ENCODE peak calls at places on chromosomes 5 and 9, in nine cellular contexts. One of them, this sample, is unnamed.

GRCh38 chr5:154610321-154611154 is 132.5 kb upstream of the HAND1 start:
- DNase-seq in MM.1S: peak; percentile 84
- DNase-seq in cardiac muscle cell: peak; percentile 91
- DNase-seq in CD4-positive, alpha-beta memory T cell: peak; percentile 17
- DNase-seq in colonic mucosa: peak; percentile 67
- DNase-seq in SJSA1: peak; percentile 77
- DNase-seq in heart left ventricle: peak; percentile 52
- DNase-seq in H1: peak; percentile 93
- DNase-seq in lung: peak; percentile 81
- DNase-seq in this sample: peak; percentile 89

GRCh38 chr9:6644346-6645152 is 980 bp downstream of the GLDC start:
- DNase-seq in MM.1S: peak; percentile 38
- DNase-seq in cardiac muscle cell: peak; percentile 5
- DNase-seq in CD4-positive, alpha-beta memory T cell: peak; percentile 13
- DNase-seq in colonic mucosa: no peak
- DNase-seq in SJSA1: no peak
- DNase-seq in heart left ventricle: no peak
- DNase-seq in H1: no peak
- DNase-seq in lung: no peak
- DNase-seq in this sample: no peak

GRCh38 chr9:126151031-126151670 is 175.5 kb upstream of the MVB12B start:
- DNase-seq in MM.1S: no peak
- DNase-seq in cardiac muscle cell: no peak
- DNase-seq in CD4-positive, alpha-beta memory T cell: no peak
- DNase-seq in colonic mucosa: peak; percentile 29
- DNase-seq in SJSA1: no peak
- DNase-seq in heart left ventricle: no peak
- DNase-seq in H1: peak; percentile 29
- DNase-seq in lung: peak; percentile 47
- DNase-seq in this sample: peak; percentile 37

GRCh38 chr5:53430618-53431252 is 49.7 kb upstream of the FST start:
- DNase-seq in MM.1S: no peak
- DNase-seq in cardiac muscle cell: peak; percentile 19
- DNase-seq in CD4-positive, alpha-beta memory T cell: no peak
- DNase-seq in colonic mucosa: no peak
- DNase-seq in SJSA1: peak; percentile 53
- DNase-seq in heart left ventricle: no peak
- DNase-seq in H1: no peak
- DNase-seq in lung: no peak
- DNase-seq in this sample: no peak

GRCh38 chr5:13331585-13331984 is 612.9 kb downstream of the DNAH5 start:
- DNase-seq in MM.1S: no peak
- DNase-seq in cardiac muscle cell: no peak
- DNase-seq in CD4-positive, alpha-beta memory T cell: no peak
- DNase-seq in colonic mucosa: no peak
- DNase-seq in SJSA1: no peak
- DNase-seq in heart left ventricle: no peak
- DNase-seq in H1: no peak
- DNase-seq in lung: no peak
- DNase-seq in this sample: no peak

GRCh38 chr9:127548352-127548878 is 63.7 kb upstream of the STXBP1 start:
- DNase-seq in MM.1S: no peak
- DNase-seq in cardiac muscle cell: no peak
- DNase-seq in CD4-positive, alpha-beta memory T cell: no peak
- DNase-seq in colonic mucosa: no peak
- DNase-seq in SJSA1: no peak
- DNase-seq in heart left ventricle: no peak
- DNase-seq in H1: no peak
- DNase-seq in lung: no peak
- DNase-seq in this sample: no peak

GRCh38 chr5:126536874-126537273 is 58.1 kb downstream of the ALDH7A1 start:
- DNase-seq in MM.1S: no peak
- DNase-seq in cardiac muscle cell: no peak
- DNase-seq in CD4-positive, alpha-beta memory T cell: no peak
- DNase-seq in colonic mucosa: no peak
- DNase-seq in SJSA1: no peak
- DNase-seq in heart left ventricle: no peak
- DNase-seq in H1: peak; percentile 22
- DNase-seq in lung: no peak
- DNase-seq in this sample: no peak

GRCh38 chr9:36802171-36802920 is 229.7 kb downstream of the MELK start:
- DNase-seq in MM.1S: no peak
- DNase-seq in cardiac muscle cell: no peak
- DNase-seq in CD4-positive, alpha-beta memory T cell: no peak
- DNase-seq in colonic mucosa: no peak
- DNase-seq in SJSA1: peak; percentile 14
- DNase-seq in heart left ventricle: no peak
- DNase-seq in H1: no peak
- DNase-seq in lung: no peak
- DNase-seq in this sample: no peak

GRCh38 chr9:120386390-120387131 is 193.4 kb downstream of the CDK5RAP2 start:
- DNase-seq in MM.1S: no peak
- DNase-seq in cardiac muscle cell: no peak
- DNase-seq in CD4-positive, alpha-beta memory T cell: no peak
- DNase-seq in colonic mucosa: peak; percentile 32
- DNase-seq in SJSA1: peak; percentile 24
- DNase-seq in heart left ventricle: no peak
- DNase-seq in H1: no peak
- DNase-seq in lung: no peak
- DNase-seq in this sample: no peak

GRCh38 chr5:45189042-45189441 is 380.3 kb downstream of the MRPS30 start:
- DNase-seq in MM.1S: no peak
- DNase-seq in cardiac muscle cell: no peak
- DNase-seq in CD4-positive, alpha-beta memory T cell: no peak
- DNase-seq in colonic mucosa: no peak
- DNase-seq in SJSA1: no peak
- DNase-seq in heart left ventricle: no peak
- DNase-seq in H1: no peak
- DNase-seq in lung: no peak
- DNase-seq in this sample: no peak

GRCh38 chr5:12292610-12293204 is 388.5 kb upstream of the CTNND2 start:
- DNase-seq in MM.1S: peak; percentile 65
- DNase-seq in cardiac muscle cell: peak; percentile 61
- DNase-seq in CD4-positive, alpha-beta memory T cell: no peak
- DNase-seq in colonic mucosa: no peak
- DNase-seq in SJSA1: no peak
- DNase-seq in heart left ventricle: no peak
- DNase-seq in H1: no peak
- DNase-seq in lung: no peak
- DNase-seq in this sample: no peak

GRCh38 chr5:148237795-148238194 is 530 bp upstream of the MARCOL start:
- DNase-seq in MM.1S: no peak
- DNase-seq in cardiac muscle cell: no peak
- DNase-seq in CD4-positive, alpha-beta memory T cell: no peak
- DNase-seq in colonic mucosa: no peak
- DNase-seq in SJSA1: no peak
- DNase-seq in heart left ventricle: no peak
- DNase-seq in H1: no peak
- DNase-seq in lung: no peak
- DNase-seq in this sample: no peak

GRCh38 chr9:104961238-104961637 is 33.3 kb upstream of the ABCA1 start:
- DNase-seq in MM.1S: peak; percentile 86
- DNase-seq in cardiac muscle cell: no peak
- DNase-seq in CD4-positive, alpha-beta memory T cell: peak; percentile 45
- DNase-seq in colonic mucosa: peak; percentile 71
- DNase-seq in SJSA1: no peak
- DNase-seq in heart left ventricle: no peak
- DNase-seq in H1: peak; percentile 54
- DNase-seq in lung: no peak
- DNase-seq in this sample: peak; percentile 44

GRCh38 chr9:104961701-104962359 is 33.9 kb upstream of the ABCA1 start:
- DNase-seq in MM.1S: no peak
- DNase-seq in cardiac muscle cell: no peak
- DNase-seq in CD4-positive, alpha-beta memory T cell: no peak
- DNase-seq in colonic mucosa: no peak
- DNase-seq in SJSA1: no peak
- DNase-seq in heart left ventricle: no peak
- DNase-seq in H1: no peak
- DNase-seq in lung: no peak
- DNase-seq in this sample: no peak

GRCh38 chr9:104963076-104963475 is 35.1 kb upstream of the ABCA1 start:
- DNase-seq in MM.1S: no peak
- DNase-seq in cardiac muscle cell: no peak
- DNase-seq in CD4-positive, alpha-beta memory T cell: no peak
- DNase-seq in colonic mucosa: no peak
- DNase-seq in SJSA1: no peak
- DNase-seq in heart left ventricle: no peak
- DNase-seq in H1: no peak
- DNase-seq in lung: no peak
- DNase-seq in this sample: no peak

DNA sequence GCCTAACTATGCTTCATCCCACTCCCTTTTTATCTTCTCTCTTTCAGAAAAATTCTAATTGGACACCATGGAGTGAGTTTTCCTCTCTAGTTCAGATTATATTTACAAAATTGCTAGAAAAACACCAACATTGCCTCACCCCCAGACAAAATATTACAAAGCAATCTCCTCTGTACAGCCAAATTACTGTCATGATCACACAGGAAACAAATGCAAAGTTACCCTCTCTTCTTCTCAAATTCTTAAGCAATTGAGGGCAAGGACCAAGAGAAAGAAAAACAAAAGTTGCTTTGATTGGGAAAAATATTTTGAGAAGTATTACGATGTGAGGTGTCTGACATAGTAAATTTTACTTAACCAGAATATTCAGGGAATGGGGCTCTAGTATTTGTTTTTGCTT is 30.8 kb upstream of the ABCA1 start:
- DNase-seq in MM.1S: no peak
- DNase-seq in cardiac muscle cell: no peak
- DNase-seq in CD4-positive, alpha-beta memory T cell: no peak
- DNase-seq in colonic mucosa: no peak
- DNase-seq in SJSA1: no peak
- DNase-seq in heart left ventricle: no peak
- DNase-seq in H1: no peak
- DNase-seq in lung: no peak
- DNase-seq in this sample: no peak
- H3K4me3 ChIP-seq in MM.1S: no peak overlapping the region
- H3K4me3 ChIP-seq in cardiac muscle cell: no peak overlapping the region
- H3K4me3 ChIP-seq in CD4-positive, alpha-beta memory T cell: no peak overlapping the region
- H3K4me3 ChIP-seq in colonic mucosa: no peak overlapping the region
- H3K4me3 ChIP-seq in SJSA1: no peak overlapping the region
- H3K4me3 ChIP-seq in heart left ventricle: no peak overlapping the region
- H3K4me3 ChIP-seq in H1: no peak overlapping the region
- H3K4me3 ChIP-seq in lung: no peak overlapping the region
- H3K4me3 ChIP-seq in this sample: no peak overlapping the region

GRCh38 chr9:118650407-118650806 is 718.8 kb downstream of the BRINP1 start:
- DNase-seq in MM.1S: no peak
- DNase-seq in cardiac muscle cell: no peak
- DNase-seq in CD4-positive, alpha-beta memory T cell: no peak
- DNase-seq in colonic mucosa: no peak
- DNase-seq in SJSA1: no peak
- DNase-seq in heart left ventricle: no peak
- DNase-seq in H1: no peak
- DNase-seq in lung: no peak
- DNase-seq in this sample: no peak
- H3K9me3 ChIP-seq in MM.1S: no peaks in the 10 kb centered on the region
- H3K9me3 ChIP-seq in cardiac muscle cell: no peaks in the 10 kb centered on the region
- H3K9me3 ChIP-seq in CD4-positive, alpha-beta memory T cell: no peaks in the 10 kb centered on the region
- H3K9me3 ChIP-seq in colonic mucosa: no peaks in the 10 kb centered on the region
- H3K9me3 ChIP-seq in SJSA1: no peaks in the 10 kb centered on the region
- H3K9me3 ChIP-seq in heart left ventricle: no peaks in the 10 kb centered on the region
- H3K9me3 ChIP-seq in H1: peaks cover 17% of the 10 kb centered on the region
- H3K9me3 ChIP-seq in lung: peaks cover 6% of the 10 kb centered on the region
- H3K9me3 ChIP-seq in this sample: no peaks in the 10 kb centered on the region

DNA sequence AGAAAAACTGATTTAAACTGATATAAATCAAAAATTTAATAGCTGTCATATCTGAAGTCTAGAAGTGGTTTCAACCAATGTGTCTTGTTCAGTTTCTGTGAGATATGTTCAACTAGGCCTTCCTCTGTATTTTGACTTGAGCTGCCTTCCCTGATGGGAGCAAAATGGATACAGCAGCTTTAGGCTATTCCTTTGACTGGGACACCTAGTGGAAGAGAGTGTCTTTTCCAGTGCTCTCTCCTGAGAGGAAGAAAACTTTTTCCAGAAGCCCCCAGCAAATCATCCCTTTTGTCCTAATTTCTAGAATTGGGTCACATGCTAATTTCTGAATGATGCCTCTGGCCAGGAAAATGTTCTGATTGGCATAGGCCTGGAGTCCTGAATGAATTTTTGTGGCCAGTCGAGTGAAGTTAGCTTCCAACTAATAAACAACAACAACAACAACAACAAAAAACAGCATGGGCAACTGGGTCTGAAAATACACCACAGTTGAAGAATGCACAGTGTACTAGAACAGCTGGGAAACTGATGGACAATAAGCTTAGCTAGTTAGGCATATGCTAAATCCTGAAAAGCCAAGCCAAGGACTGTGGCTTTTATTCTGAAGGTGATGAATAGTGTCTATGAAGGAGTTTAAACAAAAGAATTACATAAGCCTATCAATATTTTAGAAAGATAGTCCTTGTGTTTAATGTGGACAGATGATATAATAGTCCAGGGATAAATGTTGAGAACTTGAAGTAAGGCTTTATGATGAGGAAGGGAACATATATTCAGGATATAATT is 125.7 kb downstream of the FBN2 start:
- DNase-seq in MM.1S: no peak
- DNase-seq in cardiac muscle cell: no peak
- DNase-seq in CD4-positive, alpha-beta memory T cell: no peak
- DNase-seq in colonic mucosa: no peak
- DNase-seq in SJSA1: no peak
- DNase-seq in heart left ventricle: no peak
- DNase-seq in H1: no peak
- DNase-seq in lung: no peak
- DNase-seq in this sample: no peak
- H3K36me3 ChIP-seq in MM.1S: no peaks in the 10 kb centered on the region
- H3K36me3 ChIP-seq in cardiac muscle cell: peaks cover 63% of the 10 kb centered on the region
- H3K36me3 ChIP-seq in CD4-positive, alpha-beta memory T cell: no peaks in the 10 kb centered on the region
- H3K36me3 ChIP-seq in colonic mucosa: no peaks in the 10 kb centered on the region
- H3K36me3 ChIP-seq in SJSA1: no peaks in the 10 kb centered on the region
- H3K36me3 ChIP-seq in heart left ventricle: no peaks in the 10 kb centered on the region
- H3K36me3 ChIP-seq in H1: no peaks in the 10 kb centered on the region
- H3K36me3 ChIP-seq in lung: no peaks in the 10 kb centered on the region
- H3K36me3 ChIP-seq in this sample: no peaks in the 10 kb centered on the region

DNA sequence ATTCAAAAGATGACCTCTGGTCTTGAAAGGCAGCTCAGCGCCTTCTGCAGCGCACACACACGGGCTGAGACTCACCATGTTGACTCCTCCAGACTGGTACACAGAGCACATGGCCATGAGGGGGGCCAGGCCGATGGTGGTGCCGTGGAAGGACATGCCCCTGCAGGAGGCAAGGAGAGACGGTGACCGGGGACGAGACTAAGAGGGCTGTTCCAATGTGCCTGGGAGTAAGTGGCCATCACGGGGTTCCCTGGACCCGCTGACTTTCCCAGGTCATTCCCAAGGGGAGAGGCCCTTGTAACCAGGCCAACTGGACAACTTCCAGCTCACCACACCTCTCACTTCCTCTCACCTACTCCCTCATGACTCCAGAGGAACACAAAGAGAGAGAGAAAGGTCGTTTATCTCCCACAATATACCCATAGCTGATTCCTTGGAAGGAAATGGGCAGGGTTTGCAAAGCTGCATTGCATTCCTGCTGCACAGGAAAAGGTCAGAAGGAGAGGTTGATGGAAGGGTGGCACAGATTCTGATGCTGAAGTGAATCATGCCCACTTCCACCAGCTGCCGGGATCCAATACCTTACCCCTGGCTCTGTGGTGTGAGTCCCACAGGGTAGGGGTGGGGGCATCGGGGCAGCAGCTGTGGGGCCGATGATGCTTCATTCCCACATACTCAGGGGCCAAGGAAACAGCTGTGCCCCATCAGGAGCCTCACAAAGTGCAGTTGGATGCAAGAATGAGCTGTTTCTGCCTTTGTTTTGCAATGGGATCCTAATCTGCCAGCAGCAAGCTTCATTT is 47.2 kb downstream of the NIPAL4 start:
- DNase-seq in MM.1S: no peak
- DNase-seq in cardiac muscle cell: no peak
- DNase-seq in CD4-positive, alpha-beta memory T cell: no peak
- DNase-seq in colonic mucosa: peak; percentile 66
- DNase-seq in SJSA1: no peak
- DNase-seq in heart left ventricle: no peak
- DNase-seq in H1: no peak
- DNase-seq in lung: no peak
- DNase-seq in this sample: no peak
- H3K4me3 ChIP-seq in MM.1S: no peak overlapping the region
- H3K4me3 ChIP-seq in cardiac muscle cell: no peak overlapping the region
- H3K4me3 ChIP-seq in CD4-positive, alpha-beta memory T cell: no peak overlapping the region
- H3K4me3 ChIP-seq in colonic mucosa: no peak overlapping the region
- H3K4me3 ChIP-seq in SJSA1: no peak overlapping the region
- H3K4me3 ChIP-seq in heart left ventricle: no peak overlapping the region
- H3K4me3 ChIP-seq in H1: no peak overlapping the region
- H3K4me3 ChIP-seq in lung: no peak overlapping the region
- H3K4me3 ChIP-seq in this sample: no peak overlapping the region